ENCODE peak calls at places on chromosomes 3 and 15, in six cellular contexts. W is neural progenitor cell, T is NCI-H1694, E is fibroblast of lung, J is nucleus accumbens, A is suprapubic skin. Q is an unnamed sample.

GRCh38 chr3:9098716-9099675 is 135.7 kb upstream of the RAD18 start:
- DNase-seq in A (no peak), T (no peak), E (no peak), W (peak), J (peak), Q (no peak)

GRCh38 chr3:104588442-104588841 is 778.3 kb upstream of the ALCAM start:
- DNase-seq in A (no peak), W (no peak), J (no peak), T (no peak), E (no peak), Q (no peak)

GRCh38 chr3:27323087-27323570 is 46.1 kb downstream of the NEK10 start:
- DNase-seq in E (no peak), W (no peak), J (no peak), A (no peak), T (no peak), Q (no peak)

GRCh38 chr3:121592856-121593702 is at the start of gene FBXO40:
- DNase-seq in A (no peak), E (no peak), J (no peak), W (peak), T (no peak), Q (no peak)

GRCh38 chr15:81950841-81951414 is 94.9 kb downstream of the MEX3B start:
- DNase-seq in J (no peak), A (no peak), W (no peak), T (no peak), E (peak), Q (no peak)

GRCh38 chr3:191294291-191294690 is 34.9 kb upstream of the CCDC50 start:
- DNase-seq in T (no peak), E (no peak), W (no peak), J (no peak), A (no peak), Q (no peak)

GRCh38 chr3:30628931-30629590 is 22.7 kb downstream of the TGFBR2 start:
- DNase-seq in E (no peak), T (no peak), J (no peak), W (no peak), A (no peak), Q (no peak)

GRCh38 chr3:23240386-23240785 is 37.3 kb downstream of the UBE2E2 start:
- DNase-seq in T (no peak), W (no peak), A (no peak), J (no peak), E (no peak), Q (no peak)

GRCh38 chr3:12948371-12948770 is 107.0 kb upstream of the RPL32 start:
- DNase-seq in E (peak), T (no peak), W (no peak), A (no peak), J (no peak), Q (no peak)

GRCh38 chr3:71681224-71681668 is 44.0 kb downstream of the EIF4E3 start:
- DNase-seq in T (no peak), J (peak), E (peak), A (no peak), W (peak), Q (no peak)

GRCh38 chr3:72144773-72145505 is 360.0 kb upstream of the PROK2 start:
- DNase-seq in T (no peak), W (no peak), A (no peak), E (no peak), J (no peak), Q (no peak)

GRCh38 chr15:74723754-74724334 is 1.5 kb downstream of the CYP1A1 start:
- DNase-seq in E (peak), T (peak), A (no peak), J (no peak), W (peak), Q (no peak)

GRCh38 chr15:39602143-39602542 is 21.3 kb downstream of the THBS1 start:
- DNase-seq in A (no peak), W (peak), J (no peak), E (no peak), T (no peak), Q (no peak)

GRCh38 chr15:85730001-85730820 is 64.5 kb downstream of the KLHL25 start:
- DNase-seq in J (no peak), W (peak), A (no peak), E (peak), T (peak), Q (no peak)

GRCh38 chr3:52128118-52128683 is 26.0 kb downstream of the POC1A start:
- DNase-seq in A (no peak), T (no peak), J (no peak), W (no peak), E (peak), Q (peak)

GRCh38 chr3:155859859-155860258 is 5.6 kb upstream of the SLC33A1 start:
- DNase-seq in W (no peak), T (peak), J (no peak), E (peak), A (no peak), Q (no peak)

GRCh38 chr3:127715541-127715940 is 42.8 kb downstream of the ABTB1 start:
- DNase-seq in T (no peak), E (no peak), W (no peak), A (no peak), J (no peak), Q (no peak)

GRCh38 chr15:88897456-88898194 is 2.3 kb upstream of the HAPLN3 start:
- DNase-seq in J (peak), T (peak), E (peak), W (peak), A (peak), Q (no peak)

GRCh38 chr3:99647081-99647480 is 8.7 kb downstream of the COL8A1 start:
- DNase-seq in E (peak), J (no peak), T (no peak), A (no peak), W (no peak), Q (no peak)

GRCh38 chr3:85090495-85090894 is 131.7 kb downstream of the CADM2 start:
- DNase-seq in W (peak), T (no peak), E (no peak), A (no peak), J (no peak), Q (no peak)

GRCh38 chr3:52196977-52197376 is 983 bp upstream of the ALAS1 start:
- DNase-seq in E (no peak), J (no peak), A (no peak), T (no peak), W (no peak), Q (no peak)

GRCh38 chr3:107855710-107856109 is 235.1 kb downstream of the CD47 start:
- DNase-seq in A (no peak), W (peak), E (peak), J (no peak), T (no peak), Q (no peak)

GRCh38 chr3:150296123-150296750 is 111.9 kb upstream of the TSC22D2 start:
- DNase-seq in J (no peak), E (no peak), A (no peak), W (no peak), T (no peak), Q (no peak)

GRCh38 chr15:99683000-99683670 is 50.1 kb downstream of the LYSMD4 start:
- DNase-seq in E (peak), J (no peak), A (no peak), T (no peak), W (no peak), Q (peak)

GRCh38 chr15:92079047-92079446 is 225.5 kb downstream of the SLCO3A1 start:
- DNase-seq in E (no peak), J (no peak), T (no peak), A (no peak), W (peak), Q (no peak)

GRCh38 chr3:13057641-13058040 is 15.6 kb downstream of the IQSEC1 start:
- DNase-seq in E (no peak), T (no peak), A (no peak), W (no peak), J (peak), Q (no peak)

GRCh38 chr3:169573129-169573528 is 90.4 kb downstream of the MECOM start:
- DNase-seq in E (no peak), J (no peak), A (no peak), T (no peak), W (no peak), Q (no peak)

GRCh38 chr3:197093871-197094270 is 64.3 kb upstream of the MELTF start:
- DNase-seq in J (no peak), A (no peak), T (no peak), W (no peak), E (no peak), Q (no peak)

GRCh38 chr3:30779686-30780287 is 114.7 kb downstream of the GADL1 start:
- DNase-seq in E (no peak), W (peak), T (no peak), J (no peak), A (no peak), Q (no peak)

GRCh38 chr3:80192871-80193270 is 425.1 kb upstream of the ROBO1 start:
- DNase-seq in W (no peak), J (no peak), A (no peak), E (peak), T (no peak), Q (peak)

GRCh38 chr3:87228316-87228715 is 1.2 kb downstream of the CHMP2B start:
- DNase-seq in J (no peak), A (no peak), T (no peak), E (peak), W (peak), Q (no peak)

Q was measured in non-pigmented ciliary epithelial cell.